ENCODE peak calls at places on chromosomes 3 and 15, in ten cellular contexts. E is mammary epithelial cell, K is bronchial epithelial cell, N is HT-29, W is NCI-H2171 treated with DMSO at 0.1 percent for 48 hours, Q is glutamatergic neuron, L is GM12892, P is AG09319, U is GM20000, V is lower leg skin. Z is an unnamed sample.

GRCh38 chr3:62371735-62372591 is 1.4 kb downstream of the FEZF2 start:
- DNase-seq in E (no peak), K (no peak), N (no peak), W (peak), Q (peak), L (no peak), P (no peak), U (peak), V (no peak), Z (no peak)

GRCh38 chr3:43243590-43244587 is 42.5 kb upstream of the SNRK start:
- DNase-seq in E (no peak), K (no peak), N (no peak), W (no peak), Q (no peak), L (no peak), P (no peak), U (no peak), V (no peak), Z (no peak)

GRCh38 chr3:150213577-150213976 is 194.5 kb upstream of the TSC22D2 start:
- DNase-seq in E (no peak), K (peak), N (no peak), W (no peak), Q (no peak), L (no peak), P (no peak), U (no peak), V (no peak), Z (no peak)

GRCh38 chr3:36944012-36944640 is 728 bp downstream of the TRANK1 start:
- DNase-seq in E (peak), K (peak), N (no peak), W (peak), Q (peak), L (peak), P (no peak), U (peak), V (peak), Z (peak)

GRCh38 chr3:51670053-51670666 is 892 bp upstream of the TEX264 start:
- DNase-seq in E (peak), K (peak), N (no peak), W (no peak), Q (no peak), L (no peak), P (no peak), U (no peak), V (no peak), Z (peak)

GRCh38 chr3:14876942-14877341 is 58.2 kb downstream of the FGD5 start:
- DNase-seq in E (no peak), K (peak), N (peak), W (no peak), Q (no peak), L (no peak), P (peak), U (no peak), V (peak), Z (peak)

GRCh38 chr3:119342176-119342575 is 48.0 kb downstream of the ARHGAP31 start:
- DNase-seq in E (no peak), K (no peak), N (no peak), W (no peak), Q (no peak), L (no peak), P (peak), U (no peak), V (no peak), Z (no peak)

GRCh38 chr3:123344175-123344908 is 104.5 kb downstream of the ADCY5 start:
- DNase-seq in E (no peak), K (no peak), N (no peak), W (no peak), Q (no peak), L (no peak), P (no peak), U (no peak), V (no peak), Z (peak)

GRCh38 chr3:38662544-38662943 is 13.1 kb upstream of the SCN5A start:
- DNase-seq in E (peak), K (peak), N (peak), W (peak), Q (no peak), L (no peak), P (no peak), U (no peak), V (no peak), Z (no peak)

GRCh38 chr3:179697933-179698332 is 45.1 kb downstream of the USP13 start:
- DNase-seq in E (no peak), K (no peak), N (no peak), W (no peak), Q (no peak), L (no peak), P (no peak), U (no peak), V (no peak), Z (no peak)

GRCh38 chr3:150242220-150242938 is 165.7 kb upstream of the TSC22D2 start:
- DNase-seq in E (no peak), K (no peak), N (no peak), W (peak), Q (no peak), L (no peak), P (no peak), U (no peak), V (no peak), Z (no peak)

GRCh38 chr15:79084308-79084968 is 6.1 kb downstream of the RASGRF1 start:
- DNase-seq in E (no peak), K (no peak), N (no peak), W (no peak), Q (no peak), L (no peak), P (no peak), U (no peak), V (no peak), Z (no peak)

GRCh38 chr3:99176169-99176964 is 274.9 kb upstream of the DCBLD2 start:
- DNase-seq in E (no peak), K (no peak), N (no peak), W (no peak), Q (no peak), L (no peak), P (no peak), U (no peak), V (no peak), Z (no peak)

GRCh38 chr3:42230860-42231259 is 35.1 kb downstream of the CCK start:
- DNase-seq in E (no peak), K (no peak), N (no peak), W (no peak), Q (no peak), L (no peak), P (no peak), U (no peak), V (no peak), Z (no peak)

GRCh38 chr3:123152656-123153055 is 49.1 kb upstream of the SEC22A start:
- DNase-seq in E (no peak), K (no peak), N (no peak), W (no peak), Q (no peak), L (no peak), P (no peak), U (no peak), V (no peak), Z (peak)

GRCh38 chr3:122033018-122033417 is 11.0 kb upstream of the ILDR1 start:
- DNase-seq in E (no peak), K (no peak), N (no peak), W (no peak), Q (no peak), L (no peak), P (no peak), U (no peak), V (no peak), Z (no peak)

GRCh38 chr3:146124141-146124801 is 36.7 kb downstream of the PLOD2 start:
- DNase-seq in E (no peak), K (peak), N (no peak), W (peak), Q (no peak), L (no peak), P (no peak), U (no peak), V (no peak), Z (no peak)

GRCh38 chr3:188351648-188352047 is 197.7 kb downstream of the LPP start:
- DNase-seq in E (no peak), K (no peak), N (no peak), W (no peak), Q (no peak), L (no peak), P (no peak), U (no peak), V (no peak), Z (no peak)

GRCh38 chr15:58486062-58486461 is 54.3 kb downstream of the LIPC start:
- DNase-seq in E (no peak), K (no peak), N (no peak), W (no peak), Q (no peak), L (no peak), P (no peak), U (no peak), V (no peak), Z (no peak)

GRCh38 chr15:93298901-93299300 is 209.9 kb upstream of the RGMA start:
- DNase-seq in E (peak), K (no peak), N (no peak), W (no peak), Q (no peak), L (no peak), P (no peak), U (no peak), V (no peak), Z (no peak)

GRCh38 chr15:31272558-31273257 is 53.9 kb upstream of the KLF13 start:
- DNase-seq in E (no peak), K (no peak), N (peak), W (no peak), Q (no peak), L (no peak), P (no peak), U (no peak), V (peak), Z (no peak)

GRCh38 chr3:188316021-188316722 is 162.2 kb downstream of the LPP start:
- DNase-seq in E (no peak), K (no peak), N (no peak), W (no peak), Q (no peak), L (no peak), P (no peak), U (no peak), V (peak), Z (no peak)

GRCh38 chr15:61660579-61660978 is 399.7 kb downstream of the VPS13C start:
- DNase-seq in E (peak), K (no peak), N (no peak), W (no peak), Q (no peak), L (no peak), P (peak), U (no peak), V (peak), Z (peak)

GRCh38 chr3:177590826-177591225 is 393.5 kb upstream of the TBL1XR1 start:
- DNase-seq in E (peak), K (peak), N (no peak), W (no peak), Q (no peak), L (no peak), P (no peak), U (no peak), V (no peak), Z (no peak)

GRCh38 chr3:27209595-27210264 is 159.5 kb downstream of the NEK10 start:
- DNase-seq in E (no peak), K (no peak), N (no peak), W (no peak), Q (no peak), L (no peak), P (no peak), U (no peak), V (no peak), Z (no peak)

GRCh38 chr3:112333386-112334334 is 704 bp downstream of the CD200 start:
- DNase-seq in E (no peak), K (no peak), N (no peak), W (peak), Q (no peak), L (no peak), P (no peak), U (no peak), V (no peak), Z (peak)

GRCh38 chr3:46624976-46625490 is 12.7 kb downstream of the FAM240A start:
- DNase-seq in E (no peak), K (no peak), N (no peak), W (no peak), Q (no peak), L (no peak), P (no peak), U (no peak), V (no peak), Z (no peak)

Z was measured in tibial artery.